ENCODE peak calls at places on chromosome 1, in four cellular contexts. G is keratinocyte, O is HCT116, S is OCI-LY7. M is an unnamed sample.

GRCh38 chr1:180241716-180242544 is 11.9 kb downstream of the LHX4 start:
- DNase-seq in O (no peak), S (no peak), G (no peak), M (no peak)

GRCh38 chr1:197921235-197922069 is 4.3 kb downstream of the LHX9 start:
- DNase-seq in O (no peak), G (no peak), S (no peak), M (no peak)

GRCh38 chr1:51790385-51790784 is 88.1 kb downstream of the NRDC start:
- DNase-seq in S (no peak), G (no peak), O (no peak), M (no peak)

GRCh38 chr1:220511785-220512184 is 16.2 kb upstream of the MARK1 start:
- DNase-seq in G (no peak), O (no peak), S (no peak), M (peak)

GRCh38 chr1:1021010-1021845 is 1.3 kb downstream of the AGRN start:
- DNase-seq in G (no peak), S (no peak), O (no peak), M (peak)

GRCh38 chr1:28246427-28246832 is 10.5 kb downstream of the ATP5IF1 start:
- DNase-seq in O (no peak), G (no peak), S (peak), M (peak)

GRCh38 chr1:47809301-47810084 is 187.7 kb downstream of the TRABD2B start:
- DNase-seq in S (no peak), O (no peak), G (no peak), M (peak)

GRCh38 chr1:29960906-29961675 is 724.8 kb downstream of the PTPRU start:
- DNase-seq in S (no peak), G (no peak), O (no peak), M (no peak)

GRCh38 chr1:235644693-235645305 is 4.8 kb downstream of the GNG4 start:
- DNase-seq in G (no peak), O (no peak), S (no peak), M (no peak)

GRCh38 chr1:151885479-151885878 is 23.8 kb downstream of the THEM4 start:
- DNase-seq in O (no peak), G (no peak), S (no peak), M (peak)

GRCh38 chr1:52697795-52698674 is at the start of gene COA7:
- DNase-seq in G (no peak), O (peak), S (peak), M (peak)

GRCh38 chr1:83011270-83011669 is 987.7 kb downstream of the TTLL7 start:
- DNase-seq in S (no peak), O (no peak), G (no peak), M (no peak)

GRCh38 chr1:83006271-83006670 is 992.7 kb downstream of the TTLL7 start:
- DNase-seq in O (no peak), G (no peak), S (no peak), M (no peak)
- TF ChIP-seq CTCF in O (no peak), G (no peak), S (no peak), M (no peak)

DNA sequence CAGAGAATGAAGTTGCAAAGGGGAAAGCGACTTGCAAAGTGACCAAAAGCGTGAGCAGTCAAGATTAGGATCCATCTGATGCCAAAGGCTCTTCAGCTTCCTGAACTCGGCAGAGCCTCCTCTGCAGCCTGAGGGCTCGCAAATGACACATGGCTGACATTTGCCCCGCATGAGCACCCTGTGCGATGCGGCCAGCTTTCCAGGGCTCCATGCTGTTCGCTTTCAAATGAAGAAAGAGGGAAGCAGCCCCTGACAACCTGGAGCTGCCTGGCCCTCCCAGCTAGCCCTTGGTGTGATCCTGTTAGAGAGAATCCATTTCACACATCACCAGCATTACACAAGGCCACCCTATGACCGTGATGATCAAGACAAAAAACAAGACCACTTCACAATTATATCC is 20.2 kb upstream of the FAM131C start:
- DNase-seq in O (no peak), S (no peak), G (no peak), M (no peak)
- H3K4me3 ChIP-seq in O (no peak), S (no peak), G (no peak), M (no peak)

DNA sequence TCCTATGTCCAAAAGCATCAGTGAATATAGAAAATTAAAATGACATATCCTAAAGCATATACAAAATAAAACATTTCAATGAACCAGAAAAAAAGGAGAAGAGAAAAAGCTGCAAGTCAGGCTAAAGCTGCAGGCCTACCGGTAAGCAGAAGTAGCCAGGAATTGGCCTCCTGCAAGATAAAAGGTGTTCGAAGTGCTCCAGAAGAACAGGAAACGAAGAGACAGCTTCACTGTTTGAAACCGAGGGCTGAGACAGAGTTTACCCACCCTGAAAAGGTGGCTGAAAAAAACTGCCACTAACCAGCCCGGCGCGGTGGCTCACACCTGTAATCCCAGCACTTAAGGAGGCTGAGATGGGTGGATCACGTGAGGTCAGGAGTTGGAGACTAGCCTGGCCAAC is 37.4 kb downstream of the NSL1 start:
- DNase-seq in S (peak), G (no peak), O (no peak), M (no peak)
- H2AFZ ChIP-seq in S (no peak), G (no peak), O (no peak), M (no peak)

DNA sequence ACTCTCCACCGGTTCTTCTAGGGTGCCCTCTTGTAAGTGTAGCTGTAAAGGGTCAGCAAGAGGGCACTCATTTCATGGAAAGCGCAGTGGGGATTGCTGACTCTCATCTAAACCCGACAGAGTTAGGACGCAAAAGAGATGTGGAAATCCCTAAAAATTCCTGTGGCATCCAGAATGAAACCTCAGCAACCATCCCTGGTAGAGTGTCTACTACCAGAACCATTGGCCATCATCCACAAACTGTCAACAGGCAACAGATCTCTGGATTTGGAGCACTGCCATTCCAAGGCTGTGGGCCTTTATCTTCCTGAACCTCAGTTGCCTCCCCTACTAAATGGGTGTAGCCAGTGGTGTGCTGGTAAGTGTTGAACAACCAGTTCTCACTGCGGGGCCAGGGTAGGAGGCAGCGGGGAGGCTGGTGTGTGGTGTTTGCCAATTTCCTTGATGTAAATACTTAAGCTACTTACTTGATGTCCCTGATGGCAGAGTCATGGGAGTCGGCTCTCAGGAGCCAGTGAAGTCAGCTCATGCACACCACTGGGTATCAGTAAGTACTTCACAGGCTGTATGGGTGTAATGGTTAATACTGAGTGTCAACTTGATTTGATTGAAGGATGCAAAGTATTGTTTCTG is 195.8 kb downstream of the KAZN start:
- DNase-seq in G (no peak), S (no peak), O (no peak), M (no peak)
- TF ChIP-seq CTCF in G (no peak), S (no peak), O (no peak), M (no peak)

DNA sequence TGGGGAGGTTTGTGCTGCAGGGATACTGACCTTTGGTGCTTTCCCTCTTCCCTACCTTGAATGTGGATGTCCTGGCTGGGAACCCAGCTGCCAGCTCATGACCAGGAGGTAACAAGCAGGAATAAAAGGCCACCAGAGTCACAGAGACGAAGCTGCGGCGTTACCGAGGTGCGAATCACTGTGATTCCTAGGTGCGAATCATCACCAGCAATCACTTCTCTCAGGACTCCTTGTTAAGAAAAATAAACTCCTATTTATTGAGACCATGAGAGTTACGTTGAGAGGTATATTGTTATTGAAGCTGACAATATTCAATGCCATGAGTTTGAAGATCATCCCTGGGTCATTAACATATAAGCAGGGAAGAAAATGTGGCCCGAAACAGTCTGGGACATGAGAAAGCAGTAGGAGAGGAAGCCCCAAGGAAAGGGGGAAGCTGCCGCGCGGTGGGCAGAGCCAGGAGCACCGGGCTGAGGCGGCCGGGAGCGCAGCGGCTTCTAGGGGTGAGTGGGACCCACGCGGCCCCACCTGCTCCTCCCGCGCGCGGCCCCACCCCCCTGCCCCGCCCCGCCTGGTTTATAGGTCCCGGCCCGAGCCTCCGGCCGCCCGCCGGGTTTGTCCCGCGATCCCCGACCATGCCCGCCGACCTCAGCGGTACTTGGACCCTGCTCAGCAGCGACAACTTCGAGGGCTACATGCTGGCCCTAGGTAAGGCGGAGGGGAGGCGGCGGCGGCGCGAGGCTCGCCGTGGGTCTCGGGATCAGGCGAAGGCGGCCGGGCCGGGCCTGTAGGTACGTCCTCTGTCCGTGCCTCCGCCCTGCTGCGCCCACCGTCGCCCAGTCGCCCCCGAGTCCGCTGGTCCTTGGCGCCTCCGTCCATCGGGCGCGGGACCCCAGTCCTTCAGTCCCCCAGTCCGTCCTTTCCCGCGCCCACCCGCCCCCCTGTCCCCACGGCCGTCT is at the start of gene RBP7:
- DNase-seq in O (no peak), S (no peak), G (no peak), M (no peak)
- H3K4me3 ChIP-seq in O (peak), S (no peak), G (peak), M (peak)

GRCh38 chr1:147417024-147417423 is 124.3 kb upstream of the BCL9 start:
- DNase-seq in S (no peak), O (no peak), G (no peak), M (no peak)
- H2AFZ ChIP-seq in S (no peak), O (no peak), G (no peak), M (no peak)

DNA sequence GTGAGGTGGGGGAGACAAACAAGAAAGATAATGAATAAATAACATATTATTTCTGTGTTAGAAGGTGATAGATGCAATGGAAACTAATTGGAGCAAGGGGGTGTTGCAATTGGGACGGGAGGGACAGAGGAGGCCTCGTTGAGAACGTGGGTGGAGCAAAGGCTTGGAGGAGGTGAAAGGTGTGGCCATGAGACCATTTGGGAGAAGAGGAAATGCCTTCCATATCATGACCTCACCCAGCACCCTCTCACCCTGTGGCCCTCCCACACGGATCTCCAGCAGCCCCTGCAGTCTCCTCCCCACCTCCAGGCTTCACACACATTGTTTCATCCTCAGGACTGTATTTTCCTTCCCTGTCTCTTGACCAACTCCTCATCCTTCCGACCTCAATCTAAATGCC is 85.3 kb upstream of the ARHGAP29 start:
- DNase-seq in O (peak), G (no peak), S (no peak), M (peak)
- TF ChIP-seq CTCF in O (no peak), G (no peak), S (no peak), M (peak)

GRCh38 chr1:225601902-225602589 is 50.9 kb downstream of the ENAH start:
- DNase-seq in G (no peak), S (no peak), O (no peak), M (no peak)
- H3K4me3 ChIP-seq in G (no peak), S (no peak), O (no peak), M (no peak)

GRCh38 chr1:43520100-43520828 is 10.4 kb upstream of the PTPRF start:
- DNase-seq in S (no peak), O (no peak), G (no peak), M (no peak)
- H2AFZ ChIP-seq in S (no peak), O (no peak), G (no peak), M (no peak)

DNA sequence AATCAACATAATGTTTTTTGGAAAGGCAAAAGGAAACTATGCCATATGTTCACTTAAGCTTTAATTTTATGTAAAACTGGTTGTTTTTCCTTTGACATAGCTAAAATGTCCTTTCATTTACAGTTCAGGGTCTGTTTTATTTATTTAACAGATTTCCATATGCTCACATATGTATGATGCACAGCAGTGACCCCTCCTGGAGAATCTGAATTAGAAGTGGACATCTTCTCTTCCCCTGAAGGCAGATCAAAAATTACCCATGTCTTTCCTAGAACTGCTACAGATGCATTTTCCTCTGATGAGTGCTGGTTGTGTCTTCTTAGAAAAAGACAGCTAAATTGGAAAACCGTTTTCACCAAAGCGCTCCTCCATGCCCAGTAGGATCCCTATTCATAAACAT is 143.6 kb upstream of the USH2A start:
- DNase-seq in O (no peak), G (no peak), S (no peak), M (no peak)
- TF ChIP-seq CTCF in O (peak), G (peak), S (peak), M (peak)